ENCODE peak calls at places on chromosomes 12 and 14, in ten cellular contexts. Y, W, V, B, X, Z, Q, E, F and P are unnamed samples.

GRCh38 chr14:68386950-68387779 is 405.7 kb downstream of the ZFP36L1 start:
- DNase-seq in Y (no peak), W (no peak), V (no peak), B (no peak), X (no peak), Z (no peak), Q (no peak), E (peak), F (no peak), P (no peak)

GRCh38 chr14:68796418-68797101 is 3.7 kb upstream of the ZFP36L1 start:
- DNase-seq in Y (no peak), W (no peak), V (no peak), B (no peak), X (no peak), Z (no peak), Q (no peak), E (no peak), F (peak), P (no peak)

GRCh38 chr12:121579981-121580868 is 598 bp downstream of the KDM2B start:
- DNase-seq in Y (peak), W (peak), V (peak), B (peak), X (no peak), Z (peak), Q (peak), E (peak), F (peak), P (peak)

GRCh38 chr12:58026892-58027891 is 85.8 kb downstream of the ATP23 start:
- DNase-seq in Y (no peak), W (no peak), V (no peak), B (no peak), X (no peak), Z (no peak), Q (no peak), E (no peak), F (no peak), P (no peak)

GRCh38 chr12:128942960-128943477 is 89.7 kb downstream of the GLT1D1 start:
- DNase-seq in Y (no peak), W (no peak), V (no peak), B (no peak), X (no peak), Z (no peak), Q (no peak), E (no peak), F (no peak), P (no peak)

GRCh38 chr12:75984577-75985182 is 46.9 kb downstream of the PHLDA1 start:
- DNase-seq in Y (peak), W (no peak), V (no peak), B (no peak), X (no peak), Z (no peak), Q (no peak), E (no peak), F (no peak), P (no peak)

GRCh38 chr12:29427964-29428363 is 47.0 kb upstream of the ERGIC2 start:
- DNase-seq in Y (no peak), W (no peak), V (no peak), B (no peak), X (no peak), Z (peak), Q (no peak), E (no peak), F (no peak), P (no peak)

GRCh38 chr12:58961906-58962305 is 41.6 kb upstream of the LRIG3 start:
- DNase-seq in Y (no peak), W (no peak), V (no peak), B (no peak), X (no peak), Z (no peak), Q (no peak), E (no peak), F (no peak), P (no peak)

GRCh38 chr12:126055521-126055920 is 990.3 kb downstream of the AACS start:
- DNase-seq in Y (no peak), W (no peak), V (no peak), B (no peak), X (no peak), Z (no peak), Q (no peak), E (peak), F (no peak), P (no peak)

GRCh38 chr12:118645219-118645618 is 268.9 kb downstream of the SUDS3 start:
- DNase-seq in Y (peak), W (no peak), V (no peak), B (peak), X (no peak), Z (no peak), Q (peak), E (no peak), F (no peak), P (no peak)

GRCh38 chr12:41234672-41235071 is 46.6 kb downstream of the PDZRN4 start:
- DNase-seq in Y (no peak), W (no peak), V (no peak), B (no peak), X (no peak), Z (no peak), Q (no peak), E (no peak), F (no peak), P (no peak)

GRCh38 chr14:70822706-70823185 is 13.4 kb upstream of the MAP3K9 start:
- DNase-seq in Y (peak), W (no peak), V (no peak), B (peak), X (no peak), Z (no peak), Q (peak), E (no peak), F (no peak), P (no peak)

GRCh38 chr12:112907415-112908157 is 824 bp downstream of the OAS1 start:
- DNase-seq in Y (no peak), W (no peak), V (no peak), B (no peak), X (no peak), Z (no peak), Q (no peak), E (no peak), F (no peak), P (no peak)

GRCh38 chr12:99147150-99147549 is 500.4 kb upstream of the GARIN6 start:
- DNase-seq in Y (no peak), W (no peak), V (no peak), B (no peak), X (no peak), Z (no peak), Q (no peak), E (no peak), F (no peak), P (no peak)

GRCh38 chr14:90398315-90398811 is 1.5 kb downstream of the CALM1 start:
- DNase-seq in Y (peak), W (no peak), V (peak), B (peak), X (no peak), Z (peak), Q (no peak), E (peak), F (peak), P (no peak)

GRCh38 chr14:61475316-61475715 is 153.9 kb downstream of the PRKCH start:
- DNase-seq in Y (peak), W (no peak), V (no peak), B (no peak), X (no peak), Z (no peak), Q (no peak), E (peak), F (no peak), P (peak)

GRCh38 chr12:10310926-10311705 is 3.4 kb downstream of the KLRD1 start:
- DNase-seq in Y (no peak), W (no peak), V (no peak), B (no peak), X (no peak), Z (no peak), Q (no peak), E (peak), F (no peak), P (no peak)

GRCh38 chr12:62260733-62261683 is 804 bp downstream of the USP15 start:
- DNase-seq in Y (peak), W (peak), V (no peak), B (no peak), X (no peak), Z (peak), Q (peak), E (peak), F (no peak), P (peak)

GRCh38 chr14:99035712-99036593 is 236.0 kb downstream of the BCL11B start:
- DNase-seq in Y (peak), W (peak), V (no peak), B (peak), X (peak), Z (no peak), Q (peak), E (peak), F (peak), P (peak)

GRCh38 chr12:20125259-20125919 is 242.9 kb upstream of the PDE3A start:
- DNase-seq in Y (no peak), W (no peak), V (no peak), B (no peak), X (no peak), Z (no peak), Q (no peak), E (no peak), F (no peak), P (no peak)

GRCh38 chr12:29902043-29902442 is 118.3 kb upstream of the TMTC1 start:
- DNase-seq in Y (no peak), W (no peak), V (no peak), B (no peak), X (no peak), Z (no peak), Q (no peak), E (no peak), F (no peak), P (no peak)

GRCh38 chr12:112191840-112192321 is 66.5 kb downstream of the TRAFD1 start:
- DNase-seq in Y (no peak), W (no peak), V (no peak), B (no peak), X (no peak), Z (no peak), Q (no peak), E (no peak), F (no peak), P (no peak)

GRCh38 chr14:69657961-69658360 is 46.6 kb downstream of the SUSD6 start:
- DNase-seq in Y (peak), W (no peak), V (no peak), B (peak), X (no peak), Z (no peak), Q (no peak), E (peak), F (no peak), P (no peak)

GRCh38 chr12:80313184-80313583 is 130.9 kb upstream of the PTPRQ start:
- DNase-seq in Y (no peak), W (no peak), V (no peak), B (no peak), X (no peak), Z (no peak), Q (no peak), E (no peak), F (no peak), P (no peak)

GRCh38 chr12:68400231-68400829 is 68.2 kb upstream of the MDM1 start:
- DNase-seq in Y (no peak), W (no peak), V (no peak), B (no peak), X (no peak), Z (no peak), Q (no peak), E (no peak), F (no peak), P (no peak)

GRCh38 chr14:22422238-22422637 is 166.8 kb downstream of the DAD1 start:
- DNase-seq in Y (no peak), W (no peak), V (no peak), B (no peak), X (no peak), Z (no peak), Q (no peak), E (no peak), F (no peak), P (no peak)

GRCh38 chr12:76720068-76720467 is 43.8 kb upstream of the ZDHHC17 start:
- DNase-seq in Y (no peak), W (no peak), V (no peak), B (no peak), X (no peak), Z (no peak), Q (no peak), E (peak), F (no peak), P (peak)

GRCh38 chr14:104184506-104184905 is 46.1 kb downstream of the KIF26A start:
- DNase-seq in Y (no peak), W (no peak), V (no peak), B (peak), X (no peak), Z (no peak), Q (peak), E (no peak), F (no peak), P (no peak)

GRCh38 chr14:56482306-56482705 is 97.3 kb upstream of the TMEM260 start:
- DNase-seq in Y (peak), W (no peak), V (no peak), B (peak), X (no peak), Z (no peak), Q (peak), E (no peak), F (no peak), P (no peak)

GRCh38 chr14:57962293-57962996 is 96.6 kb upstream of the SLC35F4 start:
- DNase-seq in Y (no peak), W (no peak), V (no peak), B (peak), X (no peak), Z (no peak), Q (peak), E (no peak), F (no peak), P (no peak)

GRCh38 chr14:93017341-93017797 is 94.4 kb downstream of the CHGA start:
- DNase-seq in Y (no peak), W (no peak), V (no peak), B (no peak), X (no peak), Z (no peak), Q (no peak), E (no peak), F (no peak), P (no peak)

GRCh38 chr12:44217146-44217883 is 381.4 kb downstream of the TMEM117 start:
- DNase-seq in Y (no peak), W (no peak), V (no peak), B (no peak), X (no peak), Z (no peak), Q (no peak), E (no peak), F (no peak), P (no peak)

GRCh38 chr14:21097616-21098133 is 780 bp downstream of the ZNF219 start:
- DNase-seq in Y (no peak), W (no peak), V (no peak), B (peak), X (no peak), Z (peak), Q (no peak), E (no peak), F (no peak), P (no peak)

GRCh38 chr14:101821528-101821927 is 60.0 kb downstream of the PPP2R5C start:
- DNase-seq in Y (no peak), W (no peak), V (peak), B (no peak), X (no peak), Z (peak), Q (no peak), E (no peak), F (no peak), P (no peak)

GRCh38 chr14:95523818-95524448 is 7.5 kb upstream of the SYNE3 start:
- DNase-seq in Y (peak), W (no peak), V (peak), B (no peak), X (no peak), Z (peak), Q (no peak), E (peak), F (peak), P (peak)

GRCh38 chr12:6935221-6935550 is 7.4 kb downstream of the ATN1 start:
- DNase-seq in Y (no peak), W (no peak), V (no peak), B (no peak), X (no peak), Z (no peak), Q (no peak), E (no peak), F (no peak), P (no peak)

GRCh38 chr12:94049718-94050117 is 98.7 kb upstream of the PLXNC1 start:
- DNase-seq in Y (no peak), W (no peak), V (no peak), B (no peak), X (no peak), Z (no peak), Q (no peak), E (no peak), F (no peak), P (no peak)

GRCh38 chr14:59262717-59263469 is 74.4 kb downstream of the DAAM1 start:
- DNase-seq in Y (no peak), W (no peak), V (no peak), B (no peak), X (no peak), Z (no peak), Q (peak), E (no peak), F (no peak), P (no peak)
- TF ChIP-seq CTCF in Y (no peak), W (no peak), V (no peak), B (peak), X (no peak), Z (no peak), Q (peak), E (no peak), F (no peak), P (peak)

GRCh38 chr12:9227953-9228352 is 19.8 kb upstream of the PZP start:
- DNase-seq in Y (no peak), W (no peak), V (no peak), B (no peak), X (no peak), Z (no peak), Q (no peak), E (no peak), F (no peak), P (no peak)
- TF ChIP-seq CTCF in Y (no peak), W (no peak), V (no peak), B (no peak), X (no peak), Z (no peak), Q (no peak), E (no peak), F (no peak), P (no peak)

GRCh38 chr12:107624493-107624892 is 61.1 kb upstream of the PWP1 start:
- DNase-seq in Y (no peak), W (no peak), V (no peak), B (no peak), X (no peak), Z (no peak), Q (no peak), E (no peak), F (no peak), P (no peak)

GRCh38 chr12:107618106-107618505 is 67.5 kb upstream of the PWP1 start:
- DNase-seq in Y (no peak), W (no peak), V (no peak), B (no peak), X (no peak), Z (no peak), Q (no peak), E (no peak), F (no peak), P (no peak)

GRCh38 chr12:107619831-107620230 is 65.8 kb upstream of the PWP1 start:
- DNase-seq in Y (no peak), W (no peak), V (no peak), B (no peak), X (no peak), Z (no peak), Q (no peak), E (no peak), F (no peak), P (no peak)

GRCh38 chr12:107616941-107617340 is 68.7 kb upstream of the PWP1 start:
- DNase-seq in Y (no peak), W (no peak), V (no peak), B (no peak), X (no peak), Z (no peak), Q (no peak), E (no peak), F (no peak), P (no peak)

GRCh38 chr12:107622005-107622404 is 63.6 kb upstream of the PWP1 start:
- DNase-seq in Y (no peak), W (no peak), V (no peak), B (peak), X (no peak), Z (no peak), Q (no peak), E (peak), F (no peak), P (no peak)
- TF ChIP-seq CTCF in Y (peak), W (no peak), V (peak), B (peak), X (no peak), Z (no peak), Q (peak), E (peak), F (no peak), P (peak)

DNA sequence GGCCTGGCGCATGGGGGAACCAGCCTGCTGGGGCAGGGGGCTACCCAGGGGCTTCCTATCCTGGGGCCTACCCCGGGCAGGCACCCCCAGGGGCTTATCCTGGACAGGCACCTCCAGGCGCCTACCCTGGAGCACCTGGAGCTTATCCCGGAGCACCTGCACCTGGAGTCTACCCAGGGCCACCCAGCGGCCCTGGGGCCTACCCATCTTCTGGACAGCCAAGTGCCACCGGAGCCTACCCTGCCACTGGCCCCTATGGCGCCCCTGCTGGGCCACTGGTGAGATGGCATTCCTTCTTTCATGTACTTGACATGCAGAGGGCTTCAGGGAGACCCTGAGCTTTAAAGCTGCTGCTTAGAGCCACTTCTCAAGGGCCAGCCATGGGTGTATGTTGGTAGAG is 9.0 kb downstream of the LGALS3 start:
- DNase-seq in Y (peak), W (no peak), V (no peak), B (peak), X (no peak), Z (no peak), Q (peak), E (no peak), F (no peak), P (no peak)
- TF ChIP-seq CTCF in Y (peak), W (no peak), V (no peak), B (peak), X (no peak), Z (no peak), Q (peak), E (peak), F (no peak), P (peak)

GRCh38 chr14:63632932-63633514 is 8.6 kb downstream of the WDR89 start:
- DNase-seq in Y (no peak), W (no peak), V (no peak), B (no peak), X (no peak), Z (no peak), Q (no peak), E (peak), F (no peak), P (peak)

GRCh38 chr14:63633801-63634200 is 7.9 kb downstream of the WDR89 start:
- DNase-seq in Y (no peak), W (no peak), V (no peak), B (no peak), X (no peak), Z (no peak), Q (no peak), E (no peak), F (no peak), P (no peak)
- TF ChIP-seq CTCF in Y (no peak), W (no peak), V (no peak), B (no peak), X (no peak), Z (no peak), Q (no peak), E (peak), F (no peak), P (no peak)

DNA sequence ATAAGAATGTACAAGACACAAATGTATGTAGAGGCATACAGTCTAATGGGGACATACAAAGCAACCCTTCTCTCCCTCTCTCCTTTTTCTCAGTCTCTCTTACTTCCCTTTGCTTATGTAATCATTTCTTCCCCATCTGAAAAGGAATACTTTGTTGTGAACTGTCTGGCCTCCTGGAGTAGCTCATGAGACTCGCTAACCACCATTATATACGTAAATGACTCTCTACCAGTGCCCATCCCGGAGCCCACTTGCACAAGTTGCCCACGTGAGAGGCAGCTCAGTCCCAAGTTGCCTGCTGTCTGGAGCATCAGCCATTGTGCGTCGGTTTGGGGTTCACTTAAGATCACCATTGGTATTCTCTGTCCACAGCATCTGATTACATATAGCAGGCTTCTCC is 220.6 kb upstream of the EGLN3 start:
- DNase-seq in Y (no peak), W (no peak), V (no peak), B (no peak), X (no peak), Z (no peak), Q (no peak), E (no peak), F (no peak), P (no peak)
- TF ChIP-seq CTCF in Y (no peak), W (no peak), V (no peak), B (no peak), X (no peak), Z (no peak), Q (no peak), E (no peak), F (no peak), P (no peak)

DNA sequence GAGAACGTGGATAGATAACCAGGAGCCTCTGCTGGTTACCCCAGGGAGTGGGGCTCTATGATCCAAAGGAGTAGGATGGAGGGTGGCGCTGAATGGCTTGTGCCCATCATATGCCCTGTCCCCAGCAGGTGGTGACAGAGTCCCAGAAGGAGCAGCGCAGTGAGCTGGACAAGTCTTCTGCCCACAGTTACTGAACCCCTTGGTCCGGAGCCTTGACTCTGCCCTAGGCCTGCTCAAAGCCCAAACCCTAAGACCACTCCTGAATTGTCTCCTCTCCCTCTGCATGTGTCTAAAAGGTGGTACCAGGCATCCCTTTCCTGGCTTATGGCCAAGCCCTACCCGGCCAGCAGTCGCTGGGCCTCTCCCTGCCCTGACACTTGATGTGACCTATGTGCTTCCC is 3.2 kb downstream of the PRPH start:
- DNase-seq in Y (peak), W (no peak), V (no peak), B (no peak), X (no peak), Z (no peak), Q (no peak), E (no peak), F (no peak), P (no peak)
- TF ChIP-seq CTCF in Y (no peak), W (no peak), V (no peak), B (no peak), X (no peak), Z (no peak), Q (no peak), E (no peak), F (no peak), P (peak)

GRCh38 chr12:48780381-48781025 is 8.4 kb downstream of the ADCY6 start:
- DNase-seq in Y (no peak), W (no peak), V (no peak), B (no peak), X (no peak), Z (no peak), Q (no peak), E (no peak), F (no peak), P (no peak)
- TF ChIP-seq CTCF in Y (no peak), W (no peak), V (no peak), B (no peak), X (no peak), Z (no peak), Q (no peak), E (no peak), F (no peak), P (no peak)